ENCODE peak calls at places on chromosomes 2 and 18, in ten cellular contexts. H is IMR-90, I is heart left ventricle, G is psoas muscle, Q is AG09309, V is thoracic aorta, S is OCI-LY7, Z is astrocyte of the spinal cord, L is heart right ventricle, W is choroid plexus epithelial cell. E is an unnamed sample.

GRCh38 chr2:64201086-64201627 is 56.9 kb upstream of the PELI1 start:
- DNase-seq in H (no peak), I (peak; percentile 20), G (no peak), Q (no peak), V (no peak), S (no peak), Z (no peak), L (peak; percentile 23), W (peak; percentile 55), E (peak; percentile 60)

GRCh38 chr2:68031546-68032160 is 31.2 kb downstream of the C1D start:
- DNase-seq in H (peak; percentile 70), I (no peak), G (no peak), Q (peak; percentile 10), V (no peak), S (peak; percentile 70), Z (peak; percentile 72), L (no peak), W (peak; percentile 78), E (peak; percentile 81)

GRCh38 chr2:241673189-241673663 is 13.4 kb downstream of the DTYMK start:
- DNase-seq in H (no peak), I (no peak), G (no peak), Q (no peak), V (no peak), S (no peak), Z (no peak), L (no peak), W (no peak), E (no peak)

GRCh38 chr2:176583530-176584101 is 314.4 kb downstream of the MTX2 start:
- DNase-seq in H (peak; percentile 31), I (no peak), G (no peak), Q (no peak), V (no peak), S (no peak), Z (peak; percentile 62), L (no peak), W (peak; percentile 48), E (peak; percentile 19)

GRCh38 chr2:167289651-167290410 is 401.6 kb downstream of the XIRP2 start:
- DNase-seq in H (peak; percentile 39), I (no peak), G (no peak), Q (no peak), V (no peak), S (no peak), Z (peak; percentile 65), L (no peak), W (peak; percentile 72), E (no peak)

GRCh38 chr2:225282858-225283693 is 116.4 kb upstream of the NYAP2 start:
- DNase-seq in H (peak; percentile 41), I (no peak), G (no peak), Q (no peak), V (no peak), S (peak; percentile 41), Z (peak; percentile 29), L (no peak), W (peak; percentile 66), E (peak; percentile 45)

GRCh38 chr18:28039078-28039477 is 137.9 kb downstream of the CDH2 start:
- DNase-seq in H (peak; percentile 34), I (no peak), G (no peak), Q (no peak), V (no peak), S (no peak), Z (peak; percentile 55), L (no peak), W (peak; percentile 63), E (no peak)

GRCh38 chr2:163044116-163044515 is 205.5 kb upstream of the KCNH7 start:
- DNase-seq in H (no peak), I (no peak), G (no peak), Q (no peak), V (no peak), S (no peak), Z (no peak), L (no peak), W (no peak), E (no peak)

GRCh38 chr2:458431-458827 is 170.5 kb upstream of the ALKAL2 start:
- DNase-seq in H (no peak), I (no peak), G (no peak), Q (no peak), V (no peak), S (no peak), Z (no peak), L (no peak), W (no peak), E (no peak)

GRCh38 chr2:239731422-239731821 is 293.7 kb downstream of the NDUFA10 start:
- DNase-seq in H (no peak), I (no peak), G (peak; percentile 32), Q (no peak), V (no peak), S (no peak), Z (no peak), L (no peak), W (no peak), E (no peak)

GRCh38 chr2:28395334-28396061 is 2.8 kb downstream of the FOSL2 start:
- DNase-seq in H (peak; percentile 56), I (no peak), G (peak; percentile 91), Q (no peak), V (no peak), S (no peak), Z (peak; percentile 63), L (peak; percentile 45), W (peak; percentile 82), E (peak; percentile 87)

GRCh38 chr2:42297322-42297936 is 63.6 kb downstream of the COX7A2L start:
- DNase-seq in H (no peak), I (no peak), G (no peak), Q (no peak), V (no peak), S (peak; percentile 75), Z (no peak), L (no peak), W (no peak), E (no peak)

GRCh38 chr2:26637811-26638310 is 3.3 kb downstream of the CIB4 start:
- DNase-seq in H (no peak), I (no peak), G (no peak), Q (no peak), V (no peak), S (no peak), Z (no peak), L (no peak), W (no peak), E (no peak)

GRCh38 chr2:236568068-236568921 is 1.3 kb upstream of the ACKR3 start:
- DNase-seq in H (no peak), I (peak; percentile 66), G (peak; percentile 82), Q (no peak), V (no peak), S (no peak), Z (peak; percentile 25), L (peak; percentile 67), W (peak; percentile 54), E (no peak)
- TF ChIP-seq CTCF in H (no peak), I (peak; percentile 17), G (no peak), Q (no peak), V (no peak), S (peak; percentile 32), Z (no peak), L (peak; percentile 21), W (no peak), E (no peak)

DNA sequence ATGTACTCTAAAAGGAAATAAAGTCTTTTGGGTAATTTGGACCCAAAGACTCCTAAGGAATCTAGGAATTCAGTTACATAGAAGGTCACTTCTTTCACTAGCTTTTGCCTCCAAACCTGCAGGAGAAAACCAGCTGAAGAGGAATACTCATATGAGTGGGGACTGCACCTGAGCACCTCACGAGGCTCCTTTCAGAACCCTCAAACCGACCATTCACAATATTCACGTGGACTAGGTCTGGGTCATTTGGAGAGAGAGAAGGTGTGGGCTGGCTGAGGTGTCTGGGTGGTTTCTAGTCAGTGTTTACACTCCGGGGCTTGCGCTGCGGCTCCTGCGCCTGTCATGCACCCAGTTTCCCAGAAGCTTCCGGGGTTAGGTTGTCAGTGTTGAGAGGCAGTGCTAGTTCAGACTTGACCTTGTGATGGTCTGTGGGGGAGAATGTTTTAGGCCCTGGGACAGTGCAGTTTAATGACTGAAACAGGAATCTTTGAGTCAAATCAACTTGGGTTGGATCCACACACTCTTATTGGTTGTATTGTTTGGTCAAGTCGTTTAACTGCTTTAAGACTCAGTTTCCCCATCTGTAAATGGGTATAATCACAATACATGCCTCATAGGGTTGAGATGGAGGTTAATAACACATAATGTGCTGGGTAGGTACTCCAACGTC is 78.4 kb downstream of the LIMS1 start:
- DNase-seq in H (no peak), I (no peak), G (no peak), Q (no peak), V (no peak), S (peak; percentile 60), Z (no peak), L (no peak), W (no peak), E (no peak)
- H3K4me3 ChIP-seq in H (no peak overlapping the region), I (no peak overlapping the region), G (no peak overlapping the region), Q (no peak overlapping the region), V (no peak overlapping the region), S (peak overlapping the region; percentile 56), Z (no peak overlapping the region), L (no peak overlapping the region), W (no peak overlapping the region), E (no peak overlapping the region)

GRCh38 chr18:45503988-45504387 is 111.3 kb upstream of the SLC14A2 start:
- DNase-seq in H (no peak), I (no peak), G (no peak), Q (no peak), V (no peak), S (no peak), Z (peak; percentile 33), L (no peak), W (peak; percentile 25), E (no peak)

GRCh38 chr18:45493830-45494229 is 121.4 kb upstream of the SLC14A2 start:
- DNase-seq in H (no peak), I (no peak), G (no peak), Q (no peak), V (no peak), S (no peak), Z (no peak), L (no peak), W (no peak), E (no peak)

GRCh38 chr18:45497595-45498269 is 117.5 kb upstream of the SLC14A2 start:
- DNase-seq in H (no peak), I (no peak), G (peak; percentile 53), Q (no peak), V (no peak), S (no peak), Z (no peak), L (no peak), W (no peak), E (no peak)

GRCh38 chr18:45496746-45497145 is 118.5 kb upstream of the SLC14A2 start:
- DNase-seq in H (no peak), I (no peak), G (no peak), Q (no peak), V (no peak), S (no peak), Z (no peak), L (no peak), W (no peak), E (no peak)

GRCh38 chr18:45498270-45498625 is 117.0 kb upstream of the SLC14A2 start:
- DNase-seq in H (no peak), I (no peak), G (no peak), Q (no peak), V (no peak), S (no peak), Z (no peak), L (no peak), W (no peak), E (no peak)
- TF ChIP-seq CTCF in H (no peak), I (no peak), G (no peak), Q (no peak), V (no peak), S (no peak), Z (no peak), L (no peak), W (no peak), E (no peak)

DNA sequence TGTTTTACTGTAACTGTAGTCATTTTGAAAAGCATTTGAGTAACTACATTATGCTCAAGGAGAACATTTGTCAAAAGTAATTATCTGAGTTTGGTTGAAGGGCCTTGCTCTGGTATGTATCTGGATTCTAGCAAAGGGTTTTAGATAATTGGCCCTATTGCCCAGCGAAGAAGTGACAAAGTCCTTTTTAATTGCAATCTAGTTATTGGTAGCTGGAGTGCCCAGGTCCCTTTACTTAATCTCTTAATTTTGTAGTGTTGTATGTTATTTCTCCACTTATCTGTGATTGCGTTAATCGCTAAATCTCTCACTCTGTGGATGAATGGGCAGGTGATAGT is 1.8 kb downstream of the ASXL3 start:
- DNase-seq in H (no peak), I (no peak), G (no peak), Q (no peak), V (no peak), S (no peak), Z (no peak), L (no peak), W (no peak), E (no peak)
- H3K4me3 ChIP-seq in H (no peak overlapping the region), I (peak overlapping the region; percentile 88), G (no peak overlapping the region), Q (no peak overlapping the region), V (peak overlapping the region; percentile 78), S (peak overlapping the region; percentile 81), Z (no peak overlapping the region), L (peak overlapping the region; percentile 61), W (no peak overlapping the region), E (no peak overlapping the region)